ENCODE peak calls at places on chromosomes 13 and 19, in ten cellular contexts. A, K, Z, W, J, N, G, I, D and Q are unnamed samples.

GRCh38 chr19:53182202-53182601 is 11.0 kb downstream of the ZNF665 start:
- DNase-seq in D (no peak), Z (no peak), W (no peak), N (no peak), A (no peak), J (no peak), I (no peak), G (no peak), K (no peak), Q (no peak)

GRCh38 chr19:5772416-5772815 is 12.1 kb downstream of the PRR22 start:
- DNase-seq in Z (no peak), K (no peak), N (no peak), I (no peak), A (no peak), J (no peak), G (no peak), W (no peak), D (no peak), Q (no peak)

GRCh38 chr19:15062036-15062435 is 12.8 kb downstream of the CASP14 start:
- DNase-seq in J (no peak), Z (no peak), A (no peak), W (no peak), D (no peak), K (no peak), I (no peak), N (no peak), G (no peak), Q (no peak)

GRCh38 chr19:42184401-42184861 is 33.0 kb downstream of the DEDD2 start:
- DNase-seq in I (peak), Z (peak), A (peak), N (peak), D (peak), G (peak), W (peak), K (peak), J (peak), Q (peak)

GRCh38 chr19:48925240-48925843 is 8.2 kb upstream of the DHDH start:
- DNase-seq in Z (no peak), A (no peak), G (no peak), D (no peak), J (no peak), N (no peak), I (no peak), K (no peak), W (no peak), Q (no peak)

GRCh38 chr19:51689751-51690358 is 3.3 kb upstream of the SPACA6 start:
- DNase-seq in I (no peak), Z (peak), G (no peak), J (peak), D (peak), N (peak), K (no peak), W (no peak), A (peak), Q (peak)

GRCh38 chr13:67438465-67438864 is 208.3 kb upstream of the PCDH9 start:
- DNase-seq in A (no peak), J (no peak), I (no peak), G (no peak), D (no peak), W (no peak), N (no peak), K (no peak), Z (peak), Q (peak)

GRCh38 chr19:44774614-44775013 is 3.1 kb upstream of the CBLC start:
- DNase-seq in I (no peak), Z (no peak), A (no peak), J (no peak), G (no peak), W (no peak), N (no peak), K (no peak), D (no peak), Q (no peak)

GRCh38 chr13:88472316-88472715 is 801.1 kb downstream of the SLITRK5 start:
- DNase-seq in Z (no peak), W (no peak), G (no peak), I (no peak), N (no peak), J (no peak), D (no peak), A (no peak), K (no peak), Q (no peak)

GRCh38 chr19:7921955-7922840 is 2.1 kb downstream of the SNAPC2 start:
- DNase-seq in J (no peak), G (no peak), A (no peak), Z (no peak), N (peak), K (no peak), D (no peak), I (no peak), W (no peak), Q (no peak)

GRCh38 chr13:90375851-90376250 is 971.6 kb upstream of the MIR17HG start:
- DNase-seq in D (no peak), I (no peak), Z (no peak), A (no peak), N (no peak), W (no peak), G (no peak), K (no peak), J (no peak), Q (no peak)

GRCh38 chr19:33436360-33437345 is 63.1 kb downstream of the CEBPG start:
- DNase-seq in Z (no peak), J (no peak), G (no peak), K (no peak), A (no peak), N (peak), D (no peak), W (no peak), I (no peak), Q (no peak)

GRCh38 chr13:19967619-19968018 is 9.1 kb downstream of the ZMYM2 start:
- DNase-seq in Z (no peak), D (no peak), K (no peak), G (no peak), I (no peak), W (no peak), A (no peak), N (no peak), J (no peak), Q (no peak)

GRCh38 chr13:29901714-29902631 is 51.6 kb upstream of the UBL3 start:
- DNase-seq in N (no peak), J (no peak), A (no peak), W (no peak), G (peak), K (no peak), I (peak), D (no peak), Z (no peak), Q (no peak)

GRCh38 chr13:30569901-30570576 is 47.7 kb upstream of the USPL1 start:
- DNase-seq in K (no peak), Z (peak), A (peak), J (peak), N (no peak), G (no peak), W (no peak), D (peak), I (no peak), Q (no peak)

GRCh38 chr13:59494560-59494970 is 669.2 kb downstream of the DIAPH3 start:
- DNase-seq in N (no peak), K (no peak), W (no peak), D (peak), G (no peak), I (no peak), J (no peak), Z (no peak), A (peak), Q (no peak)

GRCh38 chr13:81927347-81927746 is 1586.4 kb upstream of the SPRY2 start:
- DNase-seq in G (no peak), D (no peak), W (no peak), J (no peak), K (no peak), N (no peak), Z (peak), A (no peak), I (no peak), Q (no peak)

GRCh38 chr13:99993660-99994455 is 12.3 kb downstream of the ZIC2 start:
- DNase-seq in A (no peak), Z (peak), I (no peak), N (no peak), J (no peak), W (no peak), G (no peak), K (no peak), D (no peak), Q (no peak)

GRCh38 chr13:41502676-41503075 is 45.3 kb downstream of the RGCC start:
- DNase-seq in A (no peak), D (no peak), I (no peak), G (peak), Z (no peak), N (no peak), K (no peak), J (no peak), W (no peak), Q (no peak)

GRCh38 chr13:114135731-114136171 is 3.3 kb upstream of the RASA3 start:
- DNase-seq in W (no peak), Z (no peak), A (no peak), D (no peak), G (no peak), K (no peak), N (no peak), I (no peak), J (no peak), Q (no peak)

GRCh38 chr13:27783111-27783510 is 9.2 kb upstream of the GSX1 start:
- DNase-seq in D (no peak), A (no peak), N (no peak), K (no peak), I (no peak), G (no peak), J (no peak), Z (peak), W (no peak), Q (no peak)

GRCh38 chr13:31046711-31047279 is 114.3 kb downstream of the TEX26 start:
- DNase-seq in D (peak), K (no peak), Z (no peak), A (no peak), I (no peak), N (no peak), J (no peak), G (no peak), W (peak), Q (no peak)

GRCh38 chr13:113058129-113058987 is 47.2 kb upstream of the F7 start:
- DNase-seq in J (no peak), W (no peak), I (no peak), Z (no peak), D (no peak), K (no peak), N (peak), A (no peak), G (no peak), Q (no peak)

GRCh38 chr13:44015808-44016207 is 136.1 kb downstream of the LACC1 start:
- DNase-seq in J (no peak), Z (no peak), I (no peak), K (no peak), N (no peak), W (no peak), G (no peak), A (no peak), D (no peak), Q (no peak)

GRCh38 chr19:15445227-15445605 is 4.5 kb downstream of the WIZ start:
- DNase-seq in Z (no peak), D (no peak), G (no peak), W (no peak), K (no peak), I (no peak), A (no peak), J (no peak), N (no peak), Q (no peak)

GRCh38 chr13:32905063-32905863 is 111.0 kb upstream of the KL start:
- DNase-seq in W (no peak), K (no peak), A (no peak), I (no peak), J (no peak), N (no peak), G (no peak), D (no peak), Z (peak), Q (peak)

GRCh38 chr13:89238496-89238895 is 1567.3 kb downstream of the SLITRK5 start:
- DNase-seq in Z (no peak), K (no peak), W (no peak), G (no peak), I (no peak), J (no peak), N (peak), D (no peak), A (no peak), Q (no peak)

DNA sequence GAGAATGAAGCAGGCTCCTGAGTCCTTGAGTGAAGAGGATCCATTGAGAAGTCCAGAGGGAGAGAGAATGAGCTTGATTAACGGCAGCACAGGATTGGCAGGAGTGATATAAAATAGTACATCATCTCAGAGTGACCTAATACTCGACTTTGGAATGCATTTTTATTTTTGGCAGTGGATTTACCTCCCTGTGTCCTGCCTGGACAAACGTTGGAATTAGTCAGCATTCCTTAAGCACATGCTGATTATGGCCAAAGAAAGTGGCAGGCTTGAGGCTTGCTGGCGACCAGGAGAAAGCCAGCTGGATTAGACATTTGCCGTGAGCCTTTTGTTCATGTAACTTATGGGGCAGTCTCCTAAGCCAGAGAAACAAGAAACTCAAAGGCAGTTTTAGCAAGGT is 22.9 kb downstream of the LRCH1 start:
- DNase-seq in I (no peak), K (no peak), D (peak), Z (no peak), A (no peak), N (no peak), W (no peak), J (no peak), G (no peak), Q (no peak)
- H3K27ac ChIP-seq in I (no peak), K (no peak), D (peak), Z (no peak), A (no peak), N (peak), W (no peak), J (peak), G (no peak), Q (no peak)

GRCh38 chr19:46416077-46416709 is 2.8 kb upstream of the CCDC8 start:
- DNase-seq in K (peak), D (peak), I (no peak), G (no peak), N (peak), W (peak), Z (peak), A (peak), J (peak), Q (no peak)
- H3K27ac ChIP-seq in K (peak), D (peak), I (no peak), G (no peak), N (peak), W (no peak), Z (peak), A (peak), J (peak), Q (no peak)

GRCh38 chr13:24184265-24184841 is 23.8 kb downstream of the SPATA13 start:
- DNase-seq in G (no peak), J (no peak), K (no peak), N (no peak), W (no peak), Z (no peak), I (no peak), A (no peak), D (no peak), Q (no peak)

GRCh38 chr13:24184855-24185254 is 24.3 kb downstream of the SPATA13 start:
- DNase-seq in D (no peak), K (no peak), A (no peak), N (no peak), I (no peak), Z (no peak), W (no peak), G (no peak), J (no peak), Q (no peak)

GRCh38 chr13:24182703-24183081 is 22.2 kb downstream of the SPATA13 start:
- DNase-seq in N (no peak), J (no peak), D (no peak), A (no peak), I (no peak), K (no peak), Z (no peak), W (no peak), G (no peak), Q (no peak)

GRCh38 chr13:24181991-24182702 is 21.6 kb downstream of the SPATA13 start:
- DNase-seq in D (no peak), W (no peak), N (no peak), G (no peak), J (no peak), I (no peak), K (no peak), A (no peak), Z (no peak), Q (no peak)

DNA sequence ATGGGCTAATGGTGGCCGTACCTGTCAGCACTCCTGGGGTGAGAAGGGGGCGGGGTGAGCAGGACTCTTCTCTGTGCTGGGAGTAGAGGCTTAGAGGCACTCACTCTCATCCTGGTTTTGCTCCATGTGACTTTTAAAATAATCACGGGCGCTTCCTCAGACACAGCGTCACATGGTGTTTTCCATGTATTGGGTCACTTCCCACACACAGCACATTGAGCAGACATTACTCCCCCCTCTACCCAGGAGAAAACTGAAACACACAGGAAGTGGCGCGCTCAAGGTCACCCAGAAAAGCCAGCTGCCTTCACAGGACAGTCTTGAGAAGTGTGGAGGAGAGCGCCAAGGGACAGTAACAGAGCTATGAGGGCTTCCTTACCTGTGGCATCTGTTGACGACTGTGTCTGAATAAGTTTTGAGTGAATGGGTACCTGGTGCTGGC is 23.2 kb downstream of the SPATA13 start:
- DNase-seq in K (no peak), N (peak), I (no peak), G (no peak), A (no peak), W (no peak), Z (no peak), J (no peak), D (no peak), Q (no peak)
- H3K27ac ChIP-seq in K (no peak), N (peak), I (no peak), G (no peak), A (no peak), W (no peak), Z (no peak), J (peak), D (no peak), Q (no peak)

GRCh38 chr19:50534478-50534877 is 20.8 kb upstream of the ASPDH start:
- DNase-seq in J (no peak), I (no peak), N (no peak), D (no peak), A (no peak), W (no peak), K (no peak), Z (no peak), G (no peak), Q (no peak)
- H3K27ac ChIP-seq in J (no peak), I (no peak), N (no peak), D (no peak), A (no peak), W (peak), K (peak), Z (no peak), G (no peak), Q (no peak)

DNA sequence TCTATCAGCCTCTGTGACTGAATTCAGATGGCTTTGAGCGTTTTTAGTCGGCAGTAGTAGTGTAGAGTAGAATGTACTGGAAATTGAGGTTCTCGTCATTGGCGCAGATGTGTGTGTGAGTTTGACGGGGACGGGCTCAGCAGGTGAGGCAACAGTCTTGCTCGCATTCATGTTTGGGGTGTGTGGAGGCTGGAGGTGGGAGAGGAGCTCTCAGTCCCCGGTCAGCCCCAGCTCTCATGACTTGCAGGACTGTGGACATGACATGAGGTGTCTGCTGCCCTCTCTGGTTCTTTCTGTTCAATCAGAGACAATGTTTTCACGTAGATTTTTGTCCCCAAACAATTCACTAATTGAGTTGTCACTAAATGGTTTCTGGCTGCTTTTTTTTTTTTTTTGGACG is 57.2 kb downstream of the ING1 start:
- DNase-seq in I (no peak), A (no peak), K (no peak), D (no peak), J (no peak), G (no peak), Z (no peak), N (no peak), W (no peak), Q (no peak)
- H3K27ac ChIP-seq in I (no peak), A (no peak), K (no peak), D (no peak), J (no peak), G (no peak), Z (no peak), N (no peak), W (no peak), Q (no peak)